ENCODE peak calls at places on chromosomes 16 and 17, in four cellular contexts. I is K562, P is GM12878, O is HepG2. H is an unnamed sample.

GRCh38 chr16:68079616-68080344 is 5.4 kb upstream of the NFATC3 start:
- DNase-seq in I (peak), P (no peak), O (peak), H (no peak)

GRCh38 chr17:57915980-57916757 is 39.0 kb downstream of the CUEDC1 start:
- DNase-seq in I (no peak), P (no peak), O (no peak), H (no peak)

GRCh38 chr17:77657821-77658220 is 300.7 kb upstream of the TNRC6C start:
- DNase-seq in I (no peak), P (no peak), O (no peak), H (no peak)

GRCh38 chr17:75832652-75833400 is 11.4 kb downstream of the UNC13D start:
- DNase-seq in I (no peak), P (no peak), O (no peak), H (no peak)

GRCh38 chr16:13376174-13376573 is 474.8 kb downstream of the SHISA9 start:
- DNase-seq in I (no peak), P (no peak), O (no peak), H (no peak)

GRCh38 chr16:65760874-65761273 is 605.6 kb upstream of the CDH5 start:
- DNase-seq in I (no peak), P (no peak), O (no peak), H (no peak)

GRCh38 chr16:7509919-7510705 is 177.5 kb downstream of the RBFOX1 start:
- DNase-seq in I (no peak), P (no peak), O (no peak), H (no peak)

GRCh38 chr17:50763716-50764450 is 3.4 kb downstream of the ANKRD40CL start:
- DNase-seq in I (no peak), P (no peak), O (no peak), H (no peak)

GRCh38 chr17:63405741-63406261 is 40.3 kb downstream of the CYB561 start:
- DNase-seq in I (peak), P (no peak), O (peak), H (peak)

GRCh38 chr16:28986492-28986891 is 1.6 kb downstream of the LAT start:
- DNase-seq in I (no peak), P (no peak), O (no peak), H (no peak)

GRCh38 chr17:62687997-62688396 is 60.5 kb downstream of the MRC2 start:
- DNase-seq in I (no peak), P (no peak), O (no peak), H (no peak)

GRCh38 chr17:75722076-75722475 is 817 bp downstream of the ITGB4 start:
- DNase-seq in I (no peak), P (no peak), O (no peak), H (no peak)

GRCh38 chr17:38598536-38598935 is 7.2 kb downstream of the SRCIN1 start:
- DNase-seq in I (peak), P (no peak), O (peak), H (peak)

GRCh38 chr17:69761767-69762321 is 313.2 kb upstream of the KCNJ16 start:
- DNase-seq in I (no peak), P (no peak), O (peak), H (no peak)

GRCh38 chr16:67528222-67528869 is at the start of gene RIPOR1:
- DNase-seq in I (peak), P (no peak), O (peak), H (no peak)

GRCh38 chr17:72465191-72466024 is 344.6 kb downstream of the SOX9 start:
- DNase-seq in I (no peak), P (peak), O (peak), H (peak)

DNA sequence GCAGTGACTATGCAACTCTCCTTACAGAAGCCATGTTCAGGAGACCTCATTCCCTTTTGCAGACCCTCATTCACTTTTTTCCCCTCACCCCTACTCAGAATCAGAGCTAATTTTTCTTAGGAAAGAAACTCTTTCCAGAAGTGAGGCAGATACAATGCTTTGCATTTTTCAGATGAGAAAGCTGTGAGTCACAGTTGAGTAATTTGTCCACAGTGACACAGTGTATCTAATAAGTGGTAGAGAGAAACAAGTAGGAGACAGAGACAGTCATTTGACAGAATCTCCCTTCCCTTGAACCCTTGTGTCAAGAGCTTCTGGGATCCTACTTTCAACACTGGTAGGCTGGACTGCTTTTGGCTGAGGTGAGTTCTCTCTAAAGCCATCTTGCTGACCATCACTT is 130.9 kb downstream of the CA10 start:
- DNase-seq in I (no peak), P (no peak), O (no peak), H (no peak)
- TF ChIP-seq SP1 in I (no peak), P (no peak), O (no peak), H (no peak)

DNA sequence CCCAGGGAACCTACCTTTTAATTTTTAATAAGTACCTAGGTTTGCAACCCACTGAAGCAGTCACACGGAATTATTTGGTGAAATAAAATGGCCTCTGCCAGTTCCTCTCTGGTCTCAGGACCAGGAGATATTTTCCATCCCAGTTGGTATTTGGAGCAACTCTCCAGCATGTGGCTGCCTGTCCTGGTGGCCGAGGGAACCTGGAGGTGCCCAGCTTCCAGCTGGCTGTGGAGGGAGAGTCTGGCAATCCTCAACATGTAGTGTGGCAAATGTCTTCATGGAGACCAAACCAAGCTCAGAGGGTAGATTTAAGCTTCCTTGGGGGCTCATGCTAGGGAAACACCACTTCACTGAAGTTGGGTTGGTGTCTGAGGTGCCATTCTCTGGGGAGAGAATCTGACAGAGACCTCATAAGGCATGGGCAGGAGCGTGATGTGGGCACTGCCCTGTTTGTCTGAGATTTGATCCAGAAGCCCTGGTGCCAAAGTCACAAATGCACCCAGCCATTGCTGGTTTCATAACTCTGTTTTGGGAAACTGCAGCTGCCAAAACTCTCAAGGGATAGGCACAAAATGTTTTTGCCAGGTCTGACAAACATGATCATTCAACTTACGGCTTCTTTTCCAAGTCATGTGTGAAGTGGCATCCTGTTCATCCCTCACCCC is 2.8 kb downstream of the MT1X start:
- DNase-seq in I (no peak), P (no peak), O (no peak), H (no peak)
- TF ChIP-seq POLR2AphosphoS5 in I (no peak), P (no peak), O (no peak), H (no peak)

DNA sequence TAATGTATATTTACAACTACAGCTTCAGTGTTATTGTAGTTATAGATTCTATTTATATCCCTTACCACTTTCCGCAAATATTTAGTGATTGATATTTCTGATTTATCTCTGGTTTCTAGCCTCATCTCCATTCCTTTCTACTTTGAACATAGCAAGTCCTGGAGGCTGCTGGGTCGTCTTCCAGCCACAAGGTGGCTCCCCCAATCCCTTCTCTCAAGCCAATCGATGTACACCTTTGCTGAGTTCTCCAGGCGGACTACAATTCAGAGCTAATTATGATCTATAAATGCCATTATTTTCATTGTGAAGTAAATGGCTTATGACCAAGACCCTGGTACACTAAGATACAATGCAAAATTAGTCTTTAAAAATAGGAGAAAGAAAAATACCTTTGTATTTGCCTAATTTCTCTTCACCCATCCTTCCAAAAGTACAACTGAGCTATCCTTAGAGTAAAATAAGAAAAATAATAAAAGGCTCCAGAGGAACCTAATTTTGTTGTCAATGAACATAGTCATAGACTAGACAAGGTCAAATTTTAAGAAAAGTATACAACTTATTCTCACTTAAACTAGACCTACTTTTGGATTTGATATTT is 122.1 kb downstream of the SKAP1 start:
- DNase-seq in I (peak), P (no peak), O (peak), H (peak)
- TF ChIP-seq ZBTB33 in I (no peak), P (no peak), O (no peak), H (no peak)

GRCh38 chr17:56819431-56820145 is 14.1 kb downstream of the C17orf67 start:
- DNase-seq in I (peak), P (peak), O (peak), H (peak)

GRCh38 chr17:56819030-56819429 is 14.7 kb downstream of the C17orf67 start:
- DNase-seq in I (no peak), P (no peak), O (no peak), H (no peak)

GRCh38 chr17:56812971-56813388 is 20.7 kb downstream of the C17orf67 start:
- DNase-seq in I (no peak), P (no peak), O (no peak), H (no peak)

GRCh38 chr17:56817066-56817465 is 16.7 kb downstream of the C17orf67 start:
- DNase-seq in I (no peak), P (no peak), O (no peak), H (no peak)

GRCh38 chr17:56815711-56816110 is 18.0 kb downstream of the C17orf67 start:
- DNase-seq in I (no peak), P (no peak), O (no peak), H (no peak)
- TF ChIP-seq SP1 in I (no peak), P (no peak), O (no peak), H (no peak)

GRCh38 chr16:31870809-31871208 is 2.8 kb upstream of the ZNF267 start:
- DNase-seq in I (no peak), P (no peak), O (no peak), H (no peak)

GRCh38 chr16:31869511-31870201 is 4.0 kb upstream of the ZNF267 start:
- DNase-seq in I (no peak), P (peak), O (no peak), H (no peak)

GRCh38 chr16:31871510-31871909 is 2.1 kb upstream of the ZNF267 start:
- DNase-seq in I (no peak), P (no peak), O (no peak), H (no peak)

GRCh38 chr16:31868164-31868563 is 5.4 kb upstream of the ZNF267 start:
- DNase-seq in I (no peak), P (no peak), O (no peak), H (no peak)

DNA sequence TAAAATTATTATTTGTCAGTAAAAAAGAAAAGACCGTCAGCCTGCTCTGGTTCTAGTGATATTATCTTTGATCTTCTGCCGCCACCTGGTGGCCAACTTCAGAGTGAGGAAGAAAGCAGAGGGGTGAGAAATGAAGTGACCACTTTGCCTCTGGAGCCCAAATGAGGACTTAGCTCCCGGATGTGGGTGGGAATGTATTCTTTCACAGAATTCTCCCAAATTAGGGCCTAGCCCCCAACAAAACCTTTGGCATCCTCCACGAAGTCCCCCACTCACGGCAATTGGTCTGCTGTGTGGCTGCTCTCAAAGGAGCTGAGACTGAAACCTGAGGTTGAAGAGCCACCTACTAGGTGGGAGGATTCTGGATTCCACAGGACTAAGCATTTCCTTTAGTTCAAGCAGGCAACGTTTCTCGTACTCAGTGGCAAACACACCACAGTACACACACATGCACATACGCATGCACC is 4.9 kb upstream of the ZNF267 start:
- DNase-seq in I (peak), P (no peak), O (peak), H (peak)
- TF ChIP-seq POLR2AphosphoS5 in I (no peak), P (no peak), O (no peak), H (no peak)

GRCh38 chr17:55601874-55602364 is 90.7 kb upstream of the SMIM36 start:
- DNase-seq in I (peak), P (no peak), O (peak), H (peak)
- TF ChIP-seq ZBTB33 in I (no peak), P (no peak), O (no peak), H (no peak)

GRCh38 chr16:87834668-87835473 is 34.4 kb downstream of the SLC7A5 start:
- DNase-seq in I (peak), P (no peak), O (no peak), H (no peak)
- TF ChIP-seq SP1 in I (no peak), P (no peak), O (no peak), H (no peak)

GRCh38 chr16:81036751-81037350 is 1.2 kb downstream of the ATMIN start:
- DNase-seq in I (no peak), P (no peak), O (peak), H (no peak)
- TF ChIP-seq POLR2AphosphoS5 in I (no peak), P (no peak), O (no peak), H (no peak)